ENCODE peak calls at places on chromosome 22, in nine cellular contexts. D is K562, Q is GM23248, B is hepatocyte, H is OCI-LY7, R is HCT116, V is SK-N-SH, M is H9, I is mammary epithelial cell. Y is an unnamed sample. For H3K79me2, the result is how much of the 10 kb centered on the place peaks cover.

GRCh38 chr22:26394787-26395186 is 34.3 kb upstream of the ASPHD2 start:
- DNase-seq in M (no peak), H (no peak), Q (no peak), D (no peak), R (no peak), I (no peak), V (no peak), B (no peak), Y (no peak)

GRCh38 chr22:25736378-25737011 is 5.5 kb upstream of the MYO18B start:
- DNase-seq in H (no peak), D (no peak), I (no peak), V (no peak), B (no peak), Q (no peak), M (no peak), R (no peak), Y (no peak)

GRCh38 chr22:50599816-50600454 is 658 bp upstream of the MAPK8IP2 start:
- DNase-seq in M (peak), I (peak), B (peak), D (peak), Q (peak), H (no peak), R (no peak), V (peak), Y (peak)

GRCh38 chr22:32177221-32177765 is 18.2 kb upstream of the C22orf42 start:
- DNase-seq in H (no peak), M (no peak), I (no peak), D (no peak), R (no peak), V (no peak), B (no peak), Q (no peak), Y (peak)

GRCh38 chr22:30992565-30992964 is 23.5 kb downstream of the TUG1 start:
- DNase-seq in R (no peak), H (no peak), I (no peak), V (no peak), Q (no peak), D (no peak), M (no peak), B (no peak), Y (no peak)

GRCh38 chr22:32777997-32778396 is 23.5 kb upstream of the TIMP3 start:
- DNase-seq in D (no peak), V (no peak), I (no peak), Q (no peak), R (no peak), M (no peak), B (no peak), H (no peak), Y (peak)

GRCh38 chr22:39368402-39368801 is 18.6 kb downstream of the SYNGR1 start:
- DNase-seq in I (no peak), H (no peak), V (no peak), M (no peak), R (no peak), Q (no peak), D (no peak), B (no peak), Y (no peak)

GRCh38 chr22:37256075-37256726 is 12.1 kb upstream of the RAC2 start:
- DNase-seq in B (no peak), V (no peak), I (no peak), Q (no peak), D (no peak), M (peak), R (no peak), H (no peak), Y (no peak)

GRCh38 chr22:23878219-23878618 is 16.0 kb upstream of the MIF start:
- DNase-seq in B (no peak), I (no peak), M (no peak), D (peak), R (no peak), H (no peak), Q (no peak), V (no peak), Y (no peak)

GRCh38 chr22:28417426-28417825 is 262.2 kb downstream of the TTC28 start:
- DNase-seq in B (no peak), Q (no peak), V (no peak), R (no peak), I (no peak), M (no peak), H (no peak), D (no peak), Y (no peak)

GRCh38 chr22:41603873-41604332 is 14.3 kb upstream of the PMM1 start:
- DNase-seq in M (no peak), R (no peak), H (no peak), D (peak), B (no peak), Q (no peak), I (no peak), V (no peak), Y (no peak)

GRCh38 chr22:49582171-49582570 is 245.5 kb downstream of the BRD1 start:
- DNase-seq in M (no peak), D (no peak), R (no peak), Q (no peak), V (peak), H (no peak), B (no peak), I (no peak), Y (peak)

GRCh38 chr22:43992331-43992821 is 31.7 kb upstream of the PARVB start:
- DNase-seq in R (no peak), B (no peak), M (no peak), H (no peak), I (no peak), Q (peak), D (no peak), V (peak), Y (no peak)

GRCh38 chr22:46780453-46780852 is 18.0 kb downstream of the TBC1D22A start:
- DNase-seq in Q (no peak), B (no peak), H (no peak), M (no peak), R (no peak), I (no peak), D (no peak), V (no peak), Y (no peak)

GRCh38 chr22:46779023-46779422 is 16.6 kb downstream of the TBC1D22A start:
- DNase-seq in Q (no peak), H (no peak), V (no peak), I (no peak), D (no peak), M (no peak), R (no peak), B (no peak), Y (no peak)

GRCh38 chr22:46783721-46784120 is 21.3 kb downstream of the TBC1D22A start:
- DNase-seq in M (no peak), I (no peak), R (no peak), B (no peak), D (no peak), H (no peak), V (no peak), Q (peak), Y (no peak)

GRCh38 chr22:46779651-46780050 is 17.2 kb downstream of the TBC1D22A start:
- DNase-seq in I (no peak), D (no peak), Q (no peak), R (no peak), M (no peak), V (no peak), B (no peak), H (no peak), Y (no peak)

DNA sequence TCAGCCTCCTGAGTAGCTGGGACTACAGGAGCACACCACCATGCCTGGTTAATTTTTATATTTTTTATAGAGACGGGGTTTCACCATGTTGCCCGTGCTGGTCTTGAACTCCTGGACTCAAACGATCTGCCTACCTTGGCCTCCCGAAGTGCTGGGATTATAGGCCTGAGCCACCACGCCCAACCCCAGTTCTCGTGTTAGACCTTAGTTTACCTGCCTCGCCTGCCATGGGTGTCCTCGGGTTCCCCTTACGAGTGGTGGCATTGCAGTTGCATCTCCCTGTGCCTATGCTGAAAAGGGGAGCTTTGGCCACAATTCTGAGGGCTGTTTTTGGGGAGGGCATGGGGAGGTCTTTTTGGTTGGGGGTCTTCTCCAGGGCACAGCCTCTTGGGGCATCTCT is 18.8 kb downstream of the TBC1D22A start:
- DNase-seq in D (no peak), M (no peak), R (no peak), B (no peak), I (no peak), V (no peak), H (no peak), Q (no peak), Y (no peak)
- H3K79me2 ChIP-seq in D (under half), M (under half), R (half or more), B (half or more), I (half or more), V (half or more), H (half or more), Q (half or more), Y (under half)

GRCh38 chr22:29892315-29892714 is 9.3 kb downstream of the MTMR3 start:
- DNase-seq in Q (no peak), B (no peak), R (no peak), I (no peak), D (no peak), H (no peak), V (no peak), M (no peak), Y (no peak)
- H3K79me2 ChIP-seq in Q (half or more), B (half or more), R (half or more), I (half or more), D (half or more), H (under half), V (half or more), M (under half), Y (under half)

GRCh38 chr22:22404598-22405284 is 103.8 kb downstream of the ZNF280B start:
- DNase-seq in B (no peak), D (no peak), R (no peak), H (peak), V (no peak), Q (no peak), I (no peak), M (peak), Y (no peak)

GRCh38 chr22:22408731-22409696 is 99.5 kb downstream of the ZNF280B start:
- DNase-seq in R (peak), B (peak), D (peak), M (peak), Q (peak), V (peak), H (peak), I (peak), Y (peak)

GRCh38 chr22:22406445-22406844 is 102.1 kb downstream of the ZNF280B start:
- DNase-seq in D (no peak), M (no peak), I (no peak), V (no peak), H (no peak), R (no peak), Q (no peak), B (no peak), Y (no peak)

GRCh38 chr22:22408269-22408668 is 100.3 kb downstream of the ZNF280B start:
- DNase-seq in H (no peak), R (no peak), V (no peak), D (no peak), Q (no peak), B (no peak), M (no peak), I (no peak), Y (no peak)

GRCh38 chr22:22407061-22407460 is 101.5 kb downstream of the ZNF280B start:
- DNase-seq in M (no peak), D (no peak), H (no peak), I (no peak), V (no peak), R (no peak), B (no peak), Q (no peak), Y (no peak)
- H3K79me2 ChIP-seq in M (under half), D (under half), H (under half), I (under half), V (under half), R (under half), B (under half), Q (under half), Y (under half)

GRCh38 chr22:29883045-29883830 is at the start of gene MTMR3:
- DNase-seq in I (peak), M (peak), H (peak), V (peak), R (peak), D (peak), B (peak), Q (peak), Y (peak)

GRCh38 chr22:29885610-29886009 is 2.6 kb downstream of the MTMR3 start:
- DNase-seq in H (no peak), D (no peak), M (no peak), V (no peak), R (no peak), I (no peak), B (no peak), Q (no peak), Y (peak)

GRCh38 chr22:29883831-29884139 is 811 bp downstream of the MTMR3 start:
- DNase-seq in V (no peak), H (no peak), M (no peak), Q (no peak), D (no peak), B (no peak), I (peak), R (no peak), Y (no peak)

GRCh38 chr22:29887358-29887757 is 4.4 kb downstream of the MTMR3 start:
- DNase-seq in Q (no peak), H (no peak), V (no peak), I (no peak), M (no peak), B (no peak), D (no peak), R (no peak), Y (no peak)

DNA sequence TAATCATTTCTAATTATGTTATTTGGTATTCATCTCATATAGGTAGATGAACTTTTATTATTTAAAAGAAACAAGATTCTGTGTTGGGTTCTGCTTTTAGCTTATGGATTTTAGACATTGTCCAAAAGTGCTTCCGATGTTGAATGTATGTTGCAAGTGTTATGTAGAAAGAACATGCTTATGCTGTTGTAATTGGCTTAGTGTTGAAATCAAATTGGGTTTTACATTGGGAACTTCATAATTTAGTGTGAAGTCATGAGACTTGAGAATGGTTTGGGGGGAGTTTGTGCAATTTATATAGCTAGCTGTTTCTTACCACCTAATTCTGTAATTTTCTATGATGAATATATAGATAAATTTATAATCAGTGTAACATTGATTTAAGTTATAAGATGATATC is 3.6 kb downstream of the MTMR3 start:
- DNase-seq in I (no peak), Q (no peak), R (no peak), M (no peak), B (no peak), H (no peak), V (no peak), D (no peak), Y (no peak)
- H3K79me2 ChIP-seq in I (half or more), Q (half or more), R (half or more), M (under half), B (half or more), H (under half), V (half or more), D (half or more), Y (under half)

DNA sequence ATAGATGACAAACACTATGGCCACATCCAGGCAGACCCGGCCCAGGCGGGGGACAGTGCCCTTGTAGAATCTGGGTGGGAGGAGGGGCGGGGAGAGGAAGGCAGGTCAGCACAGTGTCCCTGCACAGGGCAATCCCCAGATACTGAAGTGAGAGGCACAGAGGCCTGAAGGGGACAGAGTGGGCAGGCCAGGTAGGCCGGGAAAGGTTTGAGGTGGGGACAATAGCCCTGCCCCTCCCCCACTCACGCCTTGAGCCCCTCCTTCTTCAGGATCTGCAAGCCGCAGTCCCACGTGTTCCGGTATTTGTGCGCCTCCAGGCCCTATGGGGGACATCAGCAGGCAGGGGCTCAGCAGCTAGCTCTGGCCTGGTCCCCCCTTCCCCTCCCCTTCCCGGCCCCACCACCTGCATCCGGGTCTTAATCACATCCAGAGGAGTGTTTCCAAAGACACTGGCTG is 2.3 kb downstream of the SLC25A1 start:
- DNase-seq in M (no peak), V (peak), H (no peak), B (peak), I (no peak), Q (no peak), D (no peak), R (no peak), Y (peak)
- H3K79me2 ChIP-seq in M (under half), V (half or more), H (under half), B (half or more), I (half or more), Q (under half), D (half or more), R (half or more), Y (under half)

GRCh38 chr22:46068908-46069481 is 81.3 kb upstream of the PPARA start:
- DNase-seq in D (no peak), V (no peak), B (no peak), Q (peak), R (no peak), H (peak), I (peak), M (no peak), Y (no peak)
- H3K79me2 ChIP-seq in D (under half), V (half or more), B (under half), Q (half or more), R (half or more), H (under half), I (half or more), M (under half), Y (under half)

Y was measured in mesendoderm.